ENCODE peak calls at places on chromosome 13, in four cellular contexts. One of them, this sample, is unnamed.

GRCh38 chr13:112726018-112726767 is 36.4 kb downstream of the ATP11A start:
- DNase-seq in glutamatergic neuron: no peak
- DNase-seq in CD8-positive, alpha-beta memory T cell: no peak
- DNase-seq in AG09319: no peak
- DNase-seq in this sample: peak; percentile 55

GRCh38 chr13:111531505-111531904 is 211.1 kb downstream of the TEX29 start:
- DNase-seq in glutamatergic neuron: no peak
- DNase-seq in CD8-positive, alpha-beta memory T cell: no peak
- DNase-seq in AG09319: no peak
- DNase-seq in this sample: no peak

GRCh38 chr13:113022391-113023216 is 53.6 kb downstream of the MCF2L start:
- DNase-seq in glutamatergic neuron: no peak
- DNase-seq in CD8-positive, alpha-beta memory T cell: no peak
- DNase-seq in AG09319: no peak
- DNase-seq in this sample: no peak

GRCh38 chr13:36357692-36358091 is 11.5 kb upstream of the SPART start:
- DNase-seq in glutamatergic neuron: no peak
- DNase-seq in CD8-positive, alpha-beta memory T cell: no peak
- DNase-seq in AG09319: no peak
- DNase-seq in this sample: no peak

GRCh38 chr13:50152655-50153309 is 137.5 kb downstream of the KCNRG start:
- DNase-seq in glutamatergic neuron: no peak
- DNase-seq in CD8-positive, alpha-beta memory T cell: no peak
- DNase-seq in AG09319: no peak
- DNase-seq in this sample: no peak

GRCh38 chr13:113791226-113791625 is 32.2 kb downstream of the TMEM255B start:
- DNase-seq in glutamatergic neuron: no peak
- DNase-seq in CD8-positive, alpha-beta memory T cell: no peak
- DNase-seq in AG09319: no peak
- DNase-seq in this sample: no peak

GRCh38 chr13:46716821-46717220 is 80.1 kb downstream of the ESD start:
- DNase-seq in glutamatergic neuron: no peak
- DNase-seq in CD8-positive, alpha-beta memory T cell: no peak
- DNase-seq in AG09319: no peak
- DNase-seq in this sample: no peak

GRCh38 chr13:77387607-77388200 is 60.8 kb upstream of the MYCBP2 start:
- DNase-seq in glutamatergic neuron: no peak
- DNase-seq in CD8-positive, alpha-beta memory T cell: no peak
- DNase-seq in AG09319: no peak
- DNase-seq in this sample: no peak

GRCh38 chr13:51284339-51284738 is 55.2 kb upstream of the SERPINE3 start:
- DNase-seq in glutamatergic neuron: no peak
- DNase-seq in CD8-positive, alpha-beta memory T cell: no peak
- DNase-seq in AG09319: no peak
- DNase-seq in this sample: no peak

GRCh38 chr13:26459276-26460131 is 98.0 kb upstream of the WASF3 start:
- DNase-seq in glutamatergic neuron: no peak
- DNase-seq in CD8-positive, alpha-beta memory T cell: no peak
- DNase-seq in AG09319: no peak
- DNase-seq in this sample: no peak

GRCh38 chr13:99265823-99266426 is 7.7 kb upstream of the GPR18 start:
- DNase-seq in glutamatergic neuron: no peak
- DNase-seq in CD8-positive, alpha-beta memory T cell: peak; percentile 66
- DNase-seq in AG09319: no peak
- DNase-seq in this sample: peak; percentile 30

This sample was measured in WERI-Rb-1.